ENCODE peak calls at places on chromosomes 13 and 19, in ten cellular contexts. V is uterus, L is heart right ventricle, O is breast epithelium, M is PC-9, J is Panc1, D is upper lobe of right lung, R is adrenal gland, Y is stomach, Z is Karpas-422. U is an unnamed sample. For H3K9me3, the result is how much of the 10 kb centered on the place peaks cover.

GRCh38 chr13:51271008-51271407 is 48.8 kb downstream of the FAM124A start:
- DNase-seq in D (no peak), M (no peak), V (no peak), Y (no peak), Z (no peak), O (no peak), J (no peak), L (no peak), R (no peak), U (no peak)

GRCh38 chr19:17420267-17420924 is 549 bp downstream of the MVB12A start:
- DNase-seq in O (peak), Y (peak), V (peak), D (peak), L (peak), M (no peak), Z (no peak), R (peak), J (no peak), U (peak)

GRCh38 chr13:49828452-49828851 is 36.0 kb upstream of the KPNA3 start:
- DNase-seq in D (no peak), Y (no peak), O (no peak), M (peak), V (no peak), Z (peak), L (no peak), J (no peak), R (no peak), U (no peak)

GRCh38 chr13:88031980-88032562 is 360.9 kb downstream of the SLITRK5 start:
- DNase-seq in R (no peak), V (no peak), Y (no peak), O (no peak), Z (no peak), D (no peak), J (no peak), M (no peak), L (no peak), U (no peak)

GRCh38 chr19:22901431-22902130 is 69.5 kb downstream of the ZNF723 start:
- DNase-seq in L (no peak), J (no peak), Z (no peak), V (no peak), O (no peak), M (no peak), Y (no peak), R (no peak), D (no peak), U (no peak)

GRCh38 chr13:98326274-98326673 is 149.2 kb upstream of the RNF113B start:
- DNase-seq in O (no peak), Z (no peak), M (no peak), R (no peak), V (no peak), J (no peak), D (no peak), Y (no peak), L (no peak), U (no peak)

GRCh38 chr19:40165362-40165937 is 25.8 kb upstream of the MAP3K10 start:
- DNase-seq in D (peak), Z (peak), L (peak), O (no peak), Y (peak), M (no peak), R (peak), J (peak), V (peak), U (no peak)

GRCh38 chr13:24038846-24039330 is 121.6 kb upstream of the SPATA13 start:
- DNase-seq in J (no peak), D (no peak), O (peak), L (no peak), Y (no peak), Z (no peak), M (peak), R (no peak), V (no peak), U (no peak)

GRCh38 chr19:17260842-17261325 is 3.7 kb downstream of the USHBP1 start:
- DNase-seq in O (peak), M (peak), Z (peak), Y (peak), D (peak), L (peak), V (peak), R (peak), J (peak), U (peak)

GRCh38 chr13:99446242-99446641 is 55.0 kb upstream of the TM9SF2 start:
- DNase-seq in R (no peak), M (no peak), D (no peak), L (no peak), Y (no peak), O (no peak), Z (no peak), V (no peak), J (no peak), U (no peak)

GRCh38 chr13:39414339-39414738 is 188.7 kb downstream of the LHFPL6 start:
- DNase-seq in V (no peak), D (no peak), O (no peak), Y (no peak), R (no peak), L (no peak), Z (no peak), J (no peak), M (peak), U (no peak)

GRCh38 chr13:37443538-37443937 is 155.0 kb downstream of the POSTN start:
- DNase-seq in R (no peak), M (no peak), D (no peak), O (no peak), Y (no peak), J (no peak), Z (no peak), L (no peak), V (no peak), U (no peak)

GRCh38 chr13:100493418-100493817 is 95.2 kb downstream of the GGACT start:
- DNase-seq in D (no peak), O (no peak), R (no peak), Z (no peak), L (no peak), J (no peak), Y (no peak), M (no peak), V (no peak), U (no peak)

GRCh38 chr19:41864374-41864773 is 4.3 kb downstream of the RPS19 start:
- DNase-seq in L (no peak), O (no peak), V (no peak), R (no peak), M (no peak), D (no peak), Y (no peak), J (no peak), Z (no peak), U (no peak)

GRCh38 chr13:26476111-26476743 is 81.3 kb upstream of the WASF3 start:
- DNase-seq in D (no peak), O (no peak), J (no peak), M (no peak), Y (no peak), R (peak), V (peak), Z (no peak), L (no peak), U (no peak)

GRCh38 chr13:59829690-59830089 is 334.0 kb downstream of the DIAPH3 start:
- DNase-seq in L (no peak), V (no peak), Y (no peak), D (no peak), O (no peak), M (no peak), R (no peak), J (no peak), Z (no peak), U (no peak)

GRCh38 chr19:16970821-16971220 is 55.8 kb downstream of the CPAMD8 start:
- DNase-seq in Y (no peak), J (no peak), D (peak), M (no peak), Z (no peak), L (no peak), R (no peak), O (no peak), V (no peak), U (no peak)

GRCh38 chr13:27183561-27184147 is 12.0 kb upstream of the USP12 start:
- DNase-seq in V (no peak), L (no peak), R (no peak), J (no peak), O (no peak), Z (no peak), M (peak), Y (no peak), D (no peak), U (no peak)

GRCh38 chr13:75704942-75705320 is 68.8 kb downstream of the LMO7 start:
- DNase-seq in J (no peak), Y (peak), L (no peak), M (peak), R (no peak), V (no peak), Z (no peak), O (peak), D (peak), U (no peak)

GRCh38 chr13:75703768-75704167 is 67.6 kb downstream of the LMO7 start:
- DNase-seq in M (no peak), R (no peak), Z (no peak), V (no peak), O (no peak), D (no peak), Y (no peak), L (no peak), J (no peak), U (no peak)

GRCh38 chr13:75704194-75704941 is 68.2 kb downstream of the LMO7 start:
- DNase-seq in D (no peak), M (no peak), O (no peak), V (no peak), Z (no peak), Y (no peak), L (no peak), J (no peak), R (no peak), U (no peak)

GRCh38 chr13:75705395-75705794 is 69.3 kb downstream of the LMO7 start:
- DNase-seq in L (no peak), R (no peak), Z (no peak), V (no peak), J (peak), M (peak), Y (no peak), O (no peak), D (no peak), U (no peak)

DNA sequence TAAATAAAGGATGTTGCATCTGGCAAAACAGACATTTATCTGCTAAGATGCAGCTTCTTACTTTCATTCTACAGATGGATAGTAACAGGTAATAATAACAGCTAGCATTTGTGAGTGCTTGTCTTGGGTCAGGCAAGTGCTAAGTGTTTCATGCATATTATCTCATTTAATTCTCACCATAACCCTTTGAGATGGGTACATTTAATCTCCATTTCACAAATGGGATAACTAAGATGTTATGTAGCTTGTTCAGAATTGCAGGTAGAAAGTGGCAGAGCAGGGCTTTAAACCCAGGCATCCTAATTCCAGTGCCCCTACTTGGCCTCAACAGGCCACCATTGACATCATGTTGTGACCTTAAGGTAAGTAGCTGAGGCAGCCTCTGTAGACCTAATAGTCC is 69.8 kb downstream of the LMO7 start:
- DNase-seq in D (no peak), L (no peak), O (no peak), J (no peak), M (no peak), Z (no peak), V (no peak), R (no peak), Y (no peak), U (no peak)
- H3K27ac ChIP-seq in D (peak), L (no peak), O (no peak), J (no peak), M (peak), Z (no peak), V (no peak), R (no peak), Y (peak), U (no peak)

GRCh38 chr19:58107778-58108545 is 9.9 kb upstream of the ZSCAN18 start:
- DNase-seq in D (no peak), R (no peak), Z (no peak), J (no peak), L (no peak), M (no peak), Y (no peak), V (no peak), O (no peak), U (no peak)

DNA sequence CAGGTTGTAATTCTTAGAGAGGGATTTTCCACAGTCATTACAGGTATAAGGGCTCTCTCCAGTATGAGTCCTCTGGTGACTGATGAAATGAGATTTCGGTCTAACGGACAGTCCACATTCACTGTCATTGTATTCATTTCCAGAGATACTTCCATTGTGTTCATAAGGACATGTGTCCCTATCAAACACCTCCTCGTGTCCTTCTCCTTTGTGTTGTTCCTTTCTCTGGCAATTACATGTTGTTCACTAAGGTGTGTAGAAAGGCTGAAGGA is 10.5 kb upstream of the ZSCAN18 start:
- DNase-seq in J (no peak), O (no peak), Y (no peak), V (no peak), M (no peak), Z (no peak), R (no peak), L (no peak), D (no peak), U (no peak)
- H3K9me3 ChIP-seq in J (under half), O (half or more), Y (half or more), V (under half), M (half or more), Z (half or more), R (under half), L (half or more), D (half or more), U (half or more)

DNA sequence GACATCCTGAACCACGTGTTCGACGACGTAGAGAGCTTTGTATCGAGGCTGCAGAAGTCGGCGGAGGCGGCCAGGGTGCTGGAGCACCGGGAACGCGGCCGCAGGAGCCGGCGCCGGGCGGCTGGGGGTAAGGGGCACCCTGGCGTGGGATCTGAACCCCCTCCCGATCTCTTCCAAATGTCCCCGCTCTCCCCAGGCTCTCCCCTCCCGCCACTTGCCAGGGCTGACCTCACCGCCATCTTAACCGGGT is 6.0 kb downstream of the EPS8L1 start:
- DNase-seq in V (no peak), L (no peak), Z (no peak), Y (no peak), J (no peak), O (no peak), D (no peak), R (no peak), M (peak), U (no peak)
- H3K4me3 ChIP-seq in V (no peak), L (peak), Z (no peak), Y (peak), J (no peak), O (peak), D (peak), R (peak), M (no peak), U (peak)

GRCh38 chr13:73177911-73178565 is 119.2 kb downstream of the KLF5 start:
- DNase-seq in D (no peak), V (no peak), Z (no peak), Y (peak), L (no peak), O (no peak), M (no peak), R (no peak), J (no peak), U (no peak)
- H3K27ac ChIP-seq in D (no peak), V (no peak), Z (no peak), Y (peak), L (no peak), O (no peak), M (no peak), R (no peak), J (no peak), U (no peak)

DNA sequence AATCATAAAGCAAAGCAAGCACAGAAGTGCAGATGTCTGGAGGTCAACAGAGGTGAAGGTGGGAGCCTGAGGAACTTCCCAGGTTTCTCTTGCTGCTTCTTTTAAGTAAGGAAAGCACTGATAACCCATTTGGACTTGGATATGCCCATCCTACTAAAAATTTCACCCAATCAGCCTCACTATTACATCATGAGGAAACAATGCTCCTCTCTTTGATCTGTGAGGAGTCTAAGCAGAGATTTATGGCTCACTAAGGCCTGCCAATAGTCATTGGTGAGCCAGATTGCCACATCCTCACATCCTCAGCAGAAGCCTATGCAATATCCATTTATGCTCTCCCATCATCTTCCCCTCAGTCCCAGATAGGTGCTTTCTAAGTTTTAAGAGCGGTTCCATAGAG is 98.7 kb downstream of the EPSTI1 start:
- DNase-seq in L (no peak), V (peak), Y (no peak), D (no peak), R (peak), Z (no peak), J (no peak), M (no peak), O (no peak), U (no peak)
- H3K9me3 ChIP-seq in L (under half), V (under half), Y (under half), D (under half), R (under half), Z (under half), J (under half), M (under half), O (under half), U (under half)

GRCh38 chr19:11023635-11024168 is 62.9 kb downstream of the SMARCA4 start:
- DNase-seq in J (no peak), V (no peak), M (no peak), Z (no peak), O (no peak), L (no peak), D (no peak), R (no peak), Y (no peak), U (no peak)
- H3K4me3 ChIP-seq in J (no peak), V (no peak), M (no peak), Z (no peak), O (no peak), L (no peak), D (no peak), R (no peak), Y (no peak), U (no peak)

GRCh38 chr19:1854032-1854541 is 5.8 kb upstream of the REXO1 start:
- DNase-seq in J (no peak), D (no peak), O (no peak), V (no peak), Y (no peak), R (no peak), Z (peak), M (no peak), L (no peak), U (peak)
- H3K27ac ChIP-seq in J (peak), D (no peak), O (peak), V (no peak), Y (peak), R (peak), Z (no peak), M (no peak), L (peak), U (no peak)

U was measured in tibial artery.